ENCODE peak calls at places on chromosomes 7 and 10, in six cellular contexts. Z is IMR-90, U is neuronal stem cell, P is mesendoderm, Q is trophoblast cell, X is mesenchymal stem cell. B is an unnamed sample.

GRCh38 chr10:76523798-76524231 is 1092.4 kb downstream of the LRMDA start:
- DNase-seq in P (no peak), Z (no peak), U (no peak), Q (no peak), X (no peak), B (no peak)

GRCh38 chr10:98186681-98187080 is 52.2 kb downstream of the R3HCC1L start:
- DNase-seq in P (no peak), Z (peak), Q (no peak), U (no peak), X (no peak), B (no peak)

GRCh38 chr7:121159553-121159952 is 169.2 kb upstream of the WNT16 start:
- DNase-seq in U (no peak), Z (no peak), P (no peak), X (no peak), Q (no peak), B (no peak)

GRCh38 chr10:99976886-99977391 is 32.8 kb downstream of the DNMBP start:
- DNase-seq in Z (peak), U (no peak), Q (peak), X (peak), P (peak), B (no peak)

GRCh38 chr10:3774018-3774813 is 10.8 kb downstream of the KLF6 start:
- DNase-seq in X (peak), U (no peak), P (peak), Z (peak), Q (peak), B (no peak)

GRCh38 chr7:44587843-44588711 is 6.0 kb upstream of the TMED4 start:
- DNase-seq in U (no peak), X (peak), Q (peak), P (no peak), Z (peak), B (no peak)

GRCh38 chr7:47253650-47254080 is 328.2 kb downstream of the TNS3 start:
- DNase-seq in X (peak), Z (peak), P (peak), Q (peak), U (peak), B (no peak)

GRCh38 chr10:50511512-50512213 is 112.1 kb downstream of the SGMS1 start:
- DNase-seq in X (no peak), P (no peak), U (no peak), Z (peak), Q (peak), B (no peak)

GRCh38 chr10:45199380-45199740 is 116.0 kb downstream of the OR13A1 start:
- DNase-seq in Q (no peak), Z (no peak), U (no peak), P (no peak), X (no peak), B (no peak)

GRCh38 chr7:156475666-156476065 is 164.9 kb upstream of the RNF32 start:
- DNase-seq in X (peak), U (peak), P (peak), Z (peak), Q (no peak), B (no peak)

GRCh38 chr7:47518827-47519226 is 63.1 kb downstream of the TNS3 start:
- DNase-seq in X (peak), Z (peak), Q (no peak), U (no peak), P (no peak), B (no peak)

GRCh38 chr10:88281592-88282268 is 301.4 kb downstream of the RNLS start:
- DNase-seq in Z (peak), X (peak), Q (no peak), U (no peak), P (no peak), B (no peak)

GRCh38 chr7:142894112-142894835 is 8.7 kb upstream of the TRPV6 start:
- DNase-seq in Z (no peak), Q (no peak), U (no peak), P (no peak), X (no peak), B (no peak)

GRCh38 chr7:154385214-154385613 is 333.0 kb downstream of the DPP6 start:
- DNase-seq in Z (no peak), U (no peak), Q (no peak), X (no peak), P (no peak), B (no peak)

GRCh38 chr7:116236020-116236630 is 25.8 kb downstream of the TES start:
- DNase-seq in X (peak), Z (peak), P (peak), Q (peak), U (no peak), B (no peak)

GRCh38 chr10:47425813-47426419 is 41.8 kb upstream of the ZNF488 start:
- DNase-seq in Q (no peak), U (no peak), X (no peak), P (no peak), Z (no peak), B (no peak)

GRCh38 chr7:74029991-74030415 is 2.0 kb downstream of the ELN start:
- DNase-seq in P (peak), U (no peak), Q (no peak), Z (no peak), X (no peak), B (no peak)

GRCh38 chr10:15784662-15785300 is 65.1 kb upstream of the ITGA8 start:
- DNase-seq in X (peak), Z (peak), P (peak), Q (peak), U (no peak), B (no peak)

GRCh38 chr10:91689731-91690168 is 56.9 kb upstream of the PPP1R3C start:
- DNase-seq in U (no peak), P (peak), Q (no peak), Z (peak), X (peak), B (no peak)

GRCh38 chr7:28165971-28166955 is 14.3 kb downstream of the JAZF1 start:
- DNase-seq in X (peak), Q (no peak), Z (peak), U (no peak), P (no peak), B (no peak)

GRCh38 chr7:29471444-29472138 is 92.0 kb upstream of the PRR15 start:
- DNase-seq in X (no peak), Q (no peak), U (no peak), P (no peak), Z (no peak), B (no peak)

GRCh38 chr7:77791336-77791735 is 6.9 kb downstream of the TMEM60 start:
- DNase-seq in Z (no peak), U (no peak), X (peak), P (peak), Q (no peak), B (no peak)

GRCh38 chr7:138852469-138852868 is 54.5 kb upstream of the ATP6V0A4 start:
- DNase-seq in Q (no peak), U (no peak), P (no peak), X (no peak), Z (no peak), B (no peak)

GRCh38 chr7:134454277-134454676 is 4.6 kb downstream of the AKR1B1 start:
- DNase-seq in X (peak), Z (peak), U (no peak), P (no peak), Q (no peak), B (no peak)

GRCh38 chr7:92158660-92159575 is 20.0 kb downstream of the LRRD1 start:
- DNase-seq in P (no peak), U (no peak), Z (peak), X (peak), Q (no peak), B (no peak)

GRCh38 chr7:103423467-103424179 is 22.4 kb downstream of the SLC26A5 start:
- DNase-seq in Z (no peak), Q (no peak), P (no peak), X (no peak), U (no peak), B (no peak)

GRCh38 chr10:1190052-1190395 is 133.8 kb downstream of the WDR37 start:
- DNase-seq in X (no peak), Z (no peak), P (no peak), Q (no peak), U (no peak), B (no peak)

GRCh38 chr7:44617225-44617885 is 10.9 kb downstream of the OGDH start:
- DNase-seq in Q (peak), Z (peak), P (no peak), U (no peak), X (peak), B (no peak)

GRCh38 chr10:97378933-97379921 is 21.9 kb downstream of the RRP12 start:
- DNase-seq in U (no peak), P (peak), X (peak), Z (no peak), Q (no peak), B (no peak)

GRCh38 chr7:2124604-2125345 is 108.0 kb downstream of the MAD1L1 start:
- DNase-seq in P (no peak), Q (no peak), X (no peak), U (no peak), Z (no peak), B (no peak)

GRCh38 chr7:85290252-85290651 is 103.4 kb upstream of the SEMA3D start:
- DNase-seq in P (no peak), Z (no peak), Q (no peak), X (no peak), U (no peak), B (no peak)

GRCh38 chr7:35351466-35351865 is 97.6 kb upstream of the TBX20 start:
- DNase-seq in Q (no peak), U (no peak), P (no peak), Z (no peak), X (no peak), B (no peak)

GRCh38 chr10:42864575-42864974 is 82.0 kb downstream of the BMS1 start:
- DNase-seq in Z (peak), Q (peak), X (peak), P (peak), U (no peak), B (no peak)

GRCh38 chr10:49054753-49055152 is 60.6 kb downstream of the VSTM4 start:
- DNase-seq in U (no peak), Z (no peak), Q (no peak), P (no peak), X (no peak), B (no peak)

GRCh38 chr7:29647020-29647654 is 83.5 kb downstream of the PRR15 start:
- DNase-seq in X (peak), Q (peak), U (no peak), Z (no peak), P (peak), B (no peak)

GRCh38 chr7:93016681-93017349 is 101.0 kb downstream of the SAMD9 start:
- DNase-seq in U (no peak), Z (peak), P (no peak), X (peak), Q (no peak), B (no peak)

GRCh38 chr7:771241-772004 is 44.3 kb upstream of the PRKAR1B start:
- DNase-seq in Q (no peak), U (no peak), P (no peak), Z (peak), X (peak), B (no peak)

GRCh38 chr10:133476641-133476990 is 22.9 kb downstream of the SCART1 start:
- DNase-seq in P (no peak), Z (no peak), Q (no peak), X (no peak), U (no peak), B (no peak)

GRCh38 chr7:107169120-107170050 is 582 bp downstream of the HBP1 start:
- DNase-seq in X (peak), P (peak), U (peak), Q (peak), Z (peak), B (peak)
- H2BK5ac ChIP-seq in X (peak), P (no peak), U (peak), Q (peak), Z (peak), B (peak)

GRCh38 chr10:73116017-73116416 is 5.8 kb downstream of the NUDT13 start:
- DNase-seq in P (no peak), X (no peak), Z (no peak), U (no peak), Q (no peak), B (no peak)
- H3K4me3 ChIP-seq in P (no peak), X (no peak), Z (no peak), U (no peak), Q (no peak), B (no peak)

DNA sequence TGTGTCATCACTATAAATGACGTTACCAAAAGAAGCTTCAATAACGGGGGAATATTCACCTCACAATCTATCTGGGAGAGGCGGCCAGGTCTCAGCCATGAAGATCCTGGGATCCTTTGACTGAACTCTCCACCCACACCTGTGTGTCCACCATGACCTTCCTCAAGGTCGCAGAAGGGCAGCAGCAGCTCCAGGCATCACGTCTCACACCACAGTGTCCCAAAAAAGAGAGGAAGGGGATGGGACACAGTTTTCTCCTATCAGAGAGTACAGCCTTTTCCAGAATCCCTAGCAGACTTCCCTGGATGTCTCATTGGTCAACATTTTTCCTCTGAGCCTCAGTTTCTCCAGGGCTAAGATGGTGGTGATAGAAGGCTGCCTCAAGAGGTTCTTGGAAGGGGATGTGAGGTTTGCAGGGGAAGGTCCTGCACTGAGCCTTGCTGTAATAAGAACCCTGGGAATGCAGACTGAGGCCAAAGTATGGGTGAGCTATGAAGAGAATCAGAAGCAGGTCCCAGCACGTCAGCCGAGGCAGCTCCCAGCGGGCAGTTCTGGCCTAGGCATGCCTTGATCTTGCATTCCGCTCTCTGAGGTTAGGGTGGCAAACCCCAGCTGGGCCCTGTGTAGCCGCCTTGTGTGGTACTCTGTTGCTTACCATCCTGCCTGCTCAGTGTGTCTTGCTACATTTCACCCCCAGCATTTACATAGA is 63.8 kb downstream of the COL26A1 start:
- DNase-seq in Z (no peak), U (no peak), Q (peak), X (no peak), P (no peak), B (no peak)
- H2BK5ac ChIP-seq in Z (no peak), U (no peak), Q (no peak), X (no peak), P (no peak), B (no peak)

DNA sequence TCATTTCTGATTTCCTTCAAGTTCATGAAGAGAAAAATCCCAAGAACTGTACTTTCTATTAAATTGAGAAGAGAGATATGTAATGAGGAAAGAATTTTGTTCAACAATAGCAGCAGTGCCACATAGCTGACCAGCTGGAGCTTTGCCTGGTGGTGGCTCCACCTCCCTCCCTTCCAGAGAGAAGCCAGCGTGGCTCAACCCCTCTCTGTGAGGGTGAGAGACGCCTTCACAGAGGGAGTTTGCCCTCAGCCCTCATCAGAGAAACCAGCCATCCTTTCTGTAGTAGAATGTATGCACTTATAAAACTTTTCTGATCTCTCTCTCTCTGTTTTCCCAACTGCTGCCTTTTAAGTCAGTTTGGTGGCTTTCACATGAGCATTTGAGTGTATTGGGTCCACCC is 20.5 kb upstream of the COL1A2 start:
- DNase-seq in U (no peak), Q (peak), X (peak), Z (peak), P (peak), B (no peak)
- H3K4me3 ChIP-seq in U (no peak), Q (no peak), X (peak), Z (peak), P (no peak), B (no peak)

B was measured in H1.